ENCODE peak calls at places on chromosomes 6 and 20, in four cellular contexts. S is heart right ventricle, G is suprapubic skin, V is cardiac muscle cell. M is an unnamed sample.

GRCh38 chr6:31610891-31611425 is 4.1 kb upstream of the AIF1 start:
- DNase-seq in V (no peak), S (no peak), G (no peak), M (no peak)

GRCh38 chr20:11337361-11338130 is 580.1 kb upstream of the BTBD3 start:
- DNase-seq in S (no peak), G (no peak), V (no peak), M (no peak)

GRCh38 chr20:52104546-52105044 is 87.0 kb downstream of the ZFP64 start:
- DNase-seq in S (no peak), V (peak; percentile 13), G (no peak), M (no peak)

GRCh38 chr6:38155144-38155543 is 335.6 kb downstream of the ZFAND3 start:
- DNase-seq in V (no peak), G (peak; percentile 55), S (peak; percentile 24), M (no peak)

GRCh38 chr20:38049800-38050199 is 16.3 kb downstream of the RPRD1B start:
- DNase-seq in S (no peak), G (no peak), V (no peak), M (no peak)

GRCh38 chr6:156774872-156775405 is 2.2 kb upstream of the ARID1B start:
- DNase-seq in S (no peak), G (no peak), V (no peak), M (no peak)

GRCh38 chr6:83307849-83308248 is 114.7 kb downstream of the RWDD2A start:
- DNase-seq in V (no peak), S (no peak), G (no peak), M (no peak)

GRCh38 chr6:25583099-25583498 is 68.9 kb upstream of the SCGN start:
- DNase-seq in G (no peak), V (no peak), S (no peak), M (no peak)

GRCh38 chr6:46549155-46549554 is 57.9 kb upstream of the RCAN2 start:
- DNase-seq in V (no peak), G (no peak), S (no peak), M (no peak)

DNA sequence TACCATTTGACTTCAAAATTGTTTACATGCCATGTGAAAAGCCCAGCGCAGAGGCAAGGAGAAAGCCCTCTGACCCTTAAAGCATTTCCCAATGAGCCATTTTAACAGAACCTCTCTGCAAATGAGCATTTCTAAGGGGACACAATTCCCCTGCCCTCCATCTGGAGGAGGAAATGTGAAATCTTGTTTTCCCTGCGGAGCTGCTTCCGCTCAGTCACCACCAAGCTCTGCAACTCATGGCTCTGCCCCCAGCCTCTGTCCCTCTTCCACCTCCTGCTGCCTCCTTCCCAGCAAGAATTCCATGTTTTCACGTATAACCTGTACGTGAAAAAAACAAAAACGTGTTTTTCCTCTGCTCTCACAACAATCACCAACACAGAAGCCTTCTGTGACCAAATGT is 12.3 kb downstream of the RIN2 start:
- DNase-seq in V (no peak), S (no peak), G (no peak), M (no peak)
- TF ChIP-seq CTCF in V (no peak), S (no peak), G (no peak), M (no peak)

GRCh38 chr20:62513991-62514390 is 38.2 kb upstream of the GATA5 start:
- DNase-seq in S (no peak), V (no peak), G (no peak), M (no peak)

GRCh38 chr20:62508641-62509051 is 32.9 kb upstream of the GATA5 start:
- DNase-seq in G (no peak), S (no peak), V (no peak), M (no peak)

GRCh38 chr20:62512812-62513211 is 37.0 kb upstream of the GATA5 start:
- DNase-seq in G (no peak), V (no peak), S (no peak), M (no peak)

GRCh38 chr20:62511915-62512610 is 36.3 kb upstream of the GATA5 start:
- DNase-seq in S (no peak), V (peak; percentile 83), G (no peak), M (no peak)

GRCh38 chr20:62511300-62511914 is 35.6 kb upstream of the GATA5 start:
- DNase-seq in S (no peak), V (no peak), G (no peak), M (no peak)
- H3K27ac ChIP-seq in S (peak overlapping the region; percentile 76), V (peak overlapping the region; percentile 88), G (no peak overlapping the region), M (no peak overlapping the region)

GRCh38 chr6:100467144-100468012 is 2.7 kb upstream of the SIM1 start:
- DNase-seq in V (no peak), G (no peak), S (no peak), M (no peak)
- TF ChIP-seq CTCF in V (no peak), G (no peak), S (no peak), M (no peak)

GRCh38 chr20:44187763-44188709 is 1.0 kb upstream of the JPH2 start:
- DNase-seq in G (no peak), V (peak; percentile 67), S (no peak), M (no peak)
- H3K27ac ChIP-seq in G (peak overlapping the region; percentile 72), V (peak overlapping the region; percentile 100), S (peak overlapping the region; percentile 79), M (peak overlapping the region; percentile 95)

GRCh38 chr20:50041238-50041915 is 58.6 kb downstream of the SNAI1 start:
- DNase-seq in S (no peak), V (no peak), G (no peak), M (no peak)

GRCh38 chr20:50042370-50043313 is 59.9 kb downstream of the SNAI1 start:
- DNase-seq in G (no peak), S (no peak), V (no peak), M (no peak)

GRCh38 chr20:50040432-50041237 is 57.9 kb downstream of the SNAI1 start:
- DNase-seq in S (no peak), G (no peak), V (no peak), M (no peak)

GRCh38 chr20:50044353-50044960 is 61.7 kb downstream of the SNAI1 start:
- DNase-seq in V (no peak), G (no peak), S (no peak), M (no peak)

GRCh38 chr20:50043573-50044352 is 61.0 kb downstream of the SNAI1 start:
- DNase-seq in G (no peak), V (no peak), S (no peak), M (no peak)
- TF ChIP-seq CTCF in G (no peak), V (no peak), S (no peak), M (no peak)